ENCODE peak calls at places on chromosomes 2 and 18, in four cellular contexts. K is astrocyte of the cerebellum, R is A549, C is PC-3. B is an unnamed sample.

GRCh38 chr2:157722580-157723234 is 94.0 kb upstream of the ACVR1C start:
- DNase-seq in R (peak; percentile 29), C (peak; percentile 17), K (no peak), B (no peak)

GRCh38 chr2:223920109-223920508 is 25.0 kb downstream of the WDFY1 start:
- DNase-seq in R (no peak), K (no peak), C (no peak), B (no peak)

GRCh38 chr18:51250458-51251024 is 53.1 kb upstream of the MEX3C start:
- DNase-seq in R (peak; percentile 16), C (no peak), K (no peak), B (no peak)

GRCh38 chr18:55088561-55088960 is 129.3 kb upstream of the CCDC68 start:
- DNase-seq in C (no peak), K (no peak), R (no peak), B (no peak)

GRCh38 chr2:236670235-236670620 is 100.6 kb downstream of the ACKR3 start:
- DNase-seq in R (no peak), C (no peak), K (no peak), B (no peak)

GRCh38 chr2:238439093-238439849 is 12.5 kb downstream of the ASB1 start:
- DNase-seq in R (peak; percentile 91), C (peak; percentile 99), K (peak; percentile 88), B (peak; percentile 95)

GRCh38 chr2:178859760-178860159 is 52.5 kb upstream of the TTN start:
- DNase-seq in K (no peak), R (no peak), C (no peak), B (no peak)

GRCh38 chr2:111919794-111920608 is 21.6 kb downstream of the MERTK start:
- DNase-seq in K (no peak), R (no peak), C (peak; percentile 70), B (peak; percentile 61)

GRCh38 chr2:42117182-42117579 is 52.0 kb upstream of the EML4 start:
- DNase-seq in K (no peak), C (no peak), R (no peak), B (no peak)

GRCh38 chr18:73897517-73897916 is 250.1 kb downstream of the FBXO15 start:
- DNase-seq in K (no peak), R (no peak), C (no peak), B (no peak)

GRCh38 chr2:38835015-38835601 is 40.6 kb downstream of the DHX57 start:
- DNase-seq in C (peak; percentile 71), K (no peak), R (peak; percentile 55), B (no peak)

GRCh38 chr2:10185046-10185445 is 62.5 kb downstream of the RRM2 start:
- DNase-seq in C (no peak), K (no peak), R (no peak), B (no peak)

GRCh38 chr18:2914844-2915243 is 68.0 kb downstream of the EMILIN2 start:
- DNase-seq in C (no peak), K (no peak), R (no peak), B (no peak)

GRCh38 chr2:144331652-144332355 is 188.1 kb downstream of the ZEB2 start:
- DNase-seq in K (no peak), C (no peak), R (no peak), B (no peak)

GRCh38 chr2:70927641-70928040 is 8.1 kb upstream of the ATP6V1B1 start:
- DNase-seq in C (no peak), R (no peak), K (no peak), B (no peak)

GRCh38 chr2:70928366-70928765 is 7.3 kb upstream of the ATP6V1B1 start:
- DNase-seq in R (no peak), C (no peak), K (no peak), B (no peak)

GRCh38 chr2:70932631-70933230 is 3.0 kb upstream of the ATP6V1B1 start:
- DNase-seq in K (no peak), R (no peak), C (no peak), B (no peak)

GRCh38 chr2:70931376-70932000 is 4.2 kb upstream of the ATP6V1B1 start:
- DNase-seq in R (no peak), K (no peak), C (no peak), B (no peak)

DNA sequence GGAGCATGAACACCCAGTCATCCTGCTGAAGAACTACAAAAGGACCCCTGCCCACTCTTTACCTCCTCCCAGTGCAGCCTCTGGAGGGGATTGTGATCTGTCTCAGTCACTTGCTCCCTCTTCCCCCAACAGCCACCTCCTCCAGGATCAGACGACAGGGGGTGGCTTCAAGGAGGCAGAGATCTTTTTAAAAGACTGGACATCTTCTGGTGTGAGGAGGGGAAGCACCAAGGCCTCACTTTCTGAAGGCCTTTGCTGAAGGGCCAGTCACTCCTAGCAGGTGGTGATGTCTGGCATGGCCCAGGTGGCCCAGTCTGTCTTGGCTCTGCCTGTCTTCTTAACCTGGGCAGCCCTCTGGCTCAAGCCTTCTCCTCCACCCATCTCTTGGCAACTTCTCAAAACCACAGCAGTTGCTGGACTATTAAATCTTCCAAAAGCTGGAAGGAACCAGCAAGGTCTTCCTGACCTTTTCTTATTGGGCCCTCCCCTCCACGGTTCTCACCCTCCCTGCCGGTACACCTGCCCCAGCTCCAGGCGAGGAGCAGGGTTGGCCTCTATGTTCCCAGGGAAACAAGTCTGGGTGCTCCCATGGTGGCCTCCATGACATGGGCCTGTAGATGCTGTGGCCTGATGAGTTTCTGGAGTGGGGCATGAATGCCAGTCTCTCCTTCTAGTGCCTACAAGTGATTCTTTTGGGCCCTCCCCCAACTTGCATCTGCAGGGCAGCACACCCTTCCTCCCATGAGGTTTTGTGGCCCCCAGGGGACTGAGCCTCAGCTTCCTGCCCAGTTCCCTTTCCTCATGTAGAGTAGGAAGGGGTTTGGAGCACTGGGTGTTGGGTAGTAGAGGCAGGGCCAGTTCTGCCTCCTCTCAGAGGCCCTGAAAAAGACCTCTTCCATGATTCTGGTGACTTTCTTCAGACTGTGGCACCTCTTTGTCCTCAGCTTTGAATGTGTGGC is 5.0 kb upstream of the ATP6V1B1 start:
- DNase-seq in R (no peak), K (no peak), C (no peak), B (no peak)
- TF ChIP-seq CTCF in R (no peak), K (no peak), C (no peak), B (no peak)

DNA sequence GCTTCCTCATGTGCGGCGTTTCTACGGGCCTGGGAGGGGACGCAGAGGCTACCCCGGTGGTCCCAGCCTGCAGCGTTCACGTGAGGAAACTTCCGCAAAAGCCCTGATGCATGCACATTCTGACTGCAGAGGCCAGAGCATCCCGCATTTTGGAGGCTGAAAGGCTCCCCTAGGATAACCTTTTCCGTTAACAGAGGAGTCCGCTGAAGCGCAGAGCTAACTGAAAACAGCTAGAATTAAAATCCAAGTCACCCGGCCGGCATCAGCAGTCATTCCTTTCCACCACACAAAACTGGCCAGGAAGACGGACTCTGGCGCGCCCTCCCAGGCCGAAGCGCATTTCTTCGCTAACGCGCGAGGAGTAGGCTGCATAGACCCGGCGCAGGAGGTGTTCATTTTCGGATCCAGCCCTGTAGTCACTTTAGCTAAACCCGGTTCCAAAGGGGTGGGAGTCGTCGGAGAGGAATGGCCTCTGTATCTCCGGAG is 747 bp upstream of the TUBB6 start:
- DNase-seq in C (no peak), K (peak; percentile 43), R (no peak), B (no peak)
- TF ChIP-seq CTCF in C (no peak), K (peak; percentile 36), R (no peak), B (peak; percentile 41)

DNA sequence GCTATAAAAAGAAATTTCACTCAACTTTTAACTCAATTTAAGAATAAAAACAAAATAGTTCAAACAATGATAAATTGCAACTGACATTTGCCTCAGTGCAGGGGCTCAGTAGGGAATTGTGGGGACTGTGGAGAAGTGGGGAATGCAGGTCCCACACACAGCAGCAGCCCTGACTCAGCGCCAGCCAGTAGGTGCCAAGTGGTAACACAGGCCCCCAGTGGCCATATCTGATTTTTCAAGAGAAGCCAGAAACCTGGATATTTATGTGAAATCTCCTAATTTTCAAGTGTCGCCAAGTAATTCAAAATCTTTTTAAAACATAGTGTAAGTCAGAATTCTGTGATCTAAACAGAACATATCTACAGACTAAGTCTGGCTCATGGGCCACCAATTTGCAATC is 186.3 kb downstream of the EN1 start:
- DNase-seq in C (peak; percentile 38), R (no peak), K (peak; percentile 23), B (no peak)
- TF ChIP-seq CTCF in C (peak; percentile 40), R (no peak), K (peak; percentile 32), B (no peak)

GRCh38 chr18:9334351-9335254 is at the start of gene TWSG1:
- DNase-seq in R (peak; percentile 91), K (peak; percentile 83), C (peak; percentile 90), B (peak; percentile 61)

GRCh38 chr18:9336827-9337226 is 2.3 kb downstream of the TWSG1 start:
- DNase-seq in R (no peak), C (no peak), K (no peak), B (no peak)

GRCh38 chr18:9330419-9330818 is 4.2 kb upstream of the TWSG1 start:
- DNase-seq in K (no peak), R (no peak), C (no peak), B (no peak)

GRCh38 chr18:9335255-9336045 is 877 bp downstream of the TWSG1 start:
- DNase-seq in R (no peak), K (no peak), C (peak; percentile 18), B (no peak)

DNA sequence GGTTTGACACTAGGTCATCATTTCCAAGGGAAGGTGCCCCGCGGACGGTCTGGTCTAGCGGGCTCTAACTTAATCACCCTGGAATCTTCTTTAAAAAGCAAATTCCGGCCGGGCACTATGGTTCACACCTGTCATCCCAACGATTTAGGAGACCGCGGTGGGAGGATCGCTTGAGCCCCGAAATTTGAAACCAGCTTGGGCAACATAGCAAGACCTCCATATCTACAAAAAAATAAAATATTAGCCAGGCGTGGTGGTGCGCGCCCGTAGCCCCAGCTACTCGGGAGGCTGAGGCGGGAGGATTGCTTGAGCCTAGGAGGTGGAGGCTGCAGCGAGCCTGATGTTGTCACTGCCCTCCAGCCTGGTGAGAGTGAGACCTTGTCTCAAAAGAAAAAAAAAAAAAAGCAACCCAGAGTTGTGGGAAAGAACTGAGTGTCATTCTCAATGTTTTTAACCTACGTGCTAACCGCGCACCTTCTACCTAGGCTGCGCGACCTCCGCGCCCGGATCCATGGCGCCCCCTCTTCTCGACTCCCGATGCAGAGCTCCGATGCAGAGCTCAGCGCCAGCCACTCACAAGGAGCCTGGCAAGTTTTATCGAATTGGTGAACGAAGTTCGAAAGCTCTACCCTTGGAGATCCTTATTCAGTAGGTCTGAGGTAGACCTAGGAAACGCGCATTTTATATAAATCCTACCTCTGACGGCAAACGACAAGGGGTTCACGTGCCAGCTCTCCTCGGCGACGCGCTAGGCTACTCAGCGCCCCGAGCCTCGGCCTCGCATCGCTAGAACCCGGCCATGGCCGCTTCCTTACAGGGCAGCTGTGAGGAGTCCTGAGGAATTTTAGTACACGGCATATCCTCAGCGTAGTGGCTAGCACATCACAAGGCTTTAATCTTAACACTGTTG is 877 bp upstream of the TWSG1 start:
- DNase-seq in R (no peak), C (no peak), K (peak; percentile 22), B (no peak)
- TF ChIP-seq CTCF in R (no peak), C (peak; percentile 24), K (no peak), B (no peak)

B was measured in kidney epithelial cell.